ENCODE peak calls at places on chromosomes 12 and 14, in four cellular contexts. E is A549, U is kidney epithelial cell, C is fibroblast of villous mesenchyme. S is an unnamed sample.

GRCh38 chr12:9049520-9050133 is 60.3 kb downstream of the KLRG1 start:
- DNase-seq in E (peak; percentile 34), U (no peak), C (peak; percentile 61), S (peak; percentile 71)

GRCh38 chr14:60805881-60806569 is 71.5 kb downstream of the MNAT1 start:
- DNase-seq in E (no peak), U (peak; percentile 7), C (peak; percentile 12), S (peak; percentile 37)

GRCh38 chr14:69571879-69572633 is 2.6 kb downstream of the CCDC177 start:
- DNase-seq in U (no peak), E (no peak), C (no peak), S (peak; percentile 33)

GRCh38 chr12:112846619-112847018 is 55.1 kb downstream of the RPH3A start:
- DNase-seq in U (no peak), E (no peak), C (no peak), S (no peak)

GRCh38 chr12:132398386-132398991 is 69.1 kb upstream of the GALNT9 start:
- DNase-seq in E (no peak), U (no peak), C (no peak), S (no peak)

GRCh38 chr12:26694402-26694801 is 138.6 kb downstream of the ITPR2 start:
- DNase-seq in E (no peak), C (no peak), U (no peak), S (no peak)

GRCh38 chr12:10098762-10099161 is at the start of gene CLEC1A:
- DNase-seq in U (no peak), E (no peak), C (no peak), S (no peak)

GRCh38 chr14:33943081-33943480 is 7.8 kb downstream of the EGLN3 start:
- DNase-seq in U (no peak), C (no peak), E (no peak), S (no peak)

GRCh38 chr12:851913-852312 is 97.6 kb downstream of the RAD52 start:
- DNase-seq in C (peak; percentile 83), U (no peak), E (peak; percentile 10), S (peak; percentile 85)

GRCh38 chr12:28750946-28751714 is 397.9 kb upstream of the FAR2 start:
- DNase-seq in U (no peak), E (no peak), C (peak; percentile 32), S (peak; percentile 5)

GRCh38 chr12:8817856-8818255 is 4.6 kb upstream of the A2ML1 start:
- DNase-seq in E (no peak), U (no peak), C (no peak), S (no peak)

GRCh38 chr14:23154876-23155587 is 28.4 kb downstream of the SLC7A8 start:
- DNase-seq in E (no peak), U (no peak), C (peak; percentile 91), S (peak; percentile 98)

GRCh38 chr12:130384234-130384633 is 46.5 kb downstream of the PIWIL1 start:
- DNase-seq in U (no peak), C (no peak), E (no peak), S (no peak)

GRCh38 chr14:50887476-50887875 is 15.6 kb downstream of the ABHD12B start:
- DNase-seq in U (no peak), C (no peak), E (no peak), S (no peak)

GRCh38 chr14:26004342-26004741 is 593.5 kb downstream of the NOVA1 start:
- DNase-seq in U (no peak), C (no peak), E (no peak), S (no peak)

GRCh38 chr12:73841963-73842362 is 695.7 kb upstream of the ATXN7L3B start:
- DNase-seq in C (no peak), U (no peak), E (no peak), S (no peak)

GRCh38 chr12:15540469-15540872 is 218.2 kb downstream of the PTPRO start:
- DNase-seq in U (no peak), E (no peak), C (peak; percentile 76), S (peak; percentile 51)

GRCh38 chr12:131460516-131460915 is 250.4 kb upstream of the SFSWAP start:
- DNase-seq in U (no peak), E (no peak), C (no peak), S (no peak)

GRCh38 chr14:99273025-99273723 is 1.2 kb upstream of the BCL11B start:
- DNase-seq in C (no peak), U (no peak), E (peak; percentile 54), S (no peak)

GRCh38 chr12:6935551-6936377 is 7.9 kb upstream of the RNU7-1 start:
- DNase-seq in U (no peak), E (no peak), C (no peak), S (no peak)

GRCh38 chr12:123897221-123897620 is 75.4 kb downstream of the CCDC92 start:
- DNase-seq in U (peak; percentile 49), E (no peak), C (peak; percentile 68), S (peak; percentile 36)

GRCh38 chr12:50079771-50080170 is 5.4 kb upstream of the SMARCD1 start:
- DNase-seq in U (no peak), C (no peak), E (no peak), S (no peak)

GRCh38 chr14:104938960-104939359 is 14.3 kb downstream of the PLD4 start:
- DNase-seq in U (no peak), C (no peak), E (no peak), S (no peak)

DNA sequence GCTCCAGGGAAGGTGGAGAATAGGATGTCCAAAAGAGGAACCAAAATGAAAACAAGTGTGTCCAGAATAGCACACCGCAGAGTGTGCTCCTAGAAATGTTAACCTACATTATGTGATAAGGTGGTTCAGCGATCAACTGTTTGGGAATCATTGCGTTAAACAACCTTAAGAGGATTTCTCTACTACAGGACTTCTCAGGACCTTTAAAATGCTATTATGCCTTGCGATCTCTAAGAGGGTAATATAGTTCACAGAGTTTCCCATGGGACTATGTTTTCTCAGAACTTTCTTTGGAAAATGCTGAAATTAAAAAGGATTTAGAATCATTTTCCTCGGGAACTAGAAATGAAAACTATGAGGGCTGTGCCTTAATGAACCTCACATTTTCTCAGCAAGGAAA is 1.8 kb downstream of the GLT8D2 start:
- DNase-seq in U (no peak), C (no peak), E (no peak), S (no peak)
- H3K4me3 ChIP-seq in U (no peak overlapping the region), C (no peak overlapping the region), E (no peak overlapping the region), S (no peak overlapping the region)

GRCh38 chr12:53292441-53292840 is 2.9 kb upstream of the PFDN5 start:
- DNase-seq in C (no peak), U (no peak), E (no peak), S (no peak)

GRCh38 chr12:53295891-53296219 is 513 bp downstream of the PFDN5 start:
- DNase-seq in E (no peak), C (no peak), U (no peak), S (no peak)

GRCh38 chr12:53298154-53298553 is 1.3 kb upstream of the MYG1 start:
- DNase-seq in E (no peak), U (no peak), C (peak; percentile 91), S (peak; percentile 92)

GRCh38 chr12:53299101-53299453 is 418 bp upstream of the MYG1 start:
- DNase-seq in U (no peak), C (peak; percentile 88), E (peak; percentile 58), S (peak; percentile 91)

GRCh38 chr12:53295070-53295890 is at the start of gene PFDN5:
- DNase-seq in C (peak; percentile 91), E (peak; percentile 88), U (peak; percentile 77), S (peak; percentile 95)
- TF ChIP-seq CTCF in C (no peak), E (no peak), U (no peak), S (peak; percentile 39)

DNA sequence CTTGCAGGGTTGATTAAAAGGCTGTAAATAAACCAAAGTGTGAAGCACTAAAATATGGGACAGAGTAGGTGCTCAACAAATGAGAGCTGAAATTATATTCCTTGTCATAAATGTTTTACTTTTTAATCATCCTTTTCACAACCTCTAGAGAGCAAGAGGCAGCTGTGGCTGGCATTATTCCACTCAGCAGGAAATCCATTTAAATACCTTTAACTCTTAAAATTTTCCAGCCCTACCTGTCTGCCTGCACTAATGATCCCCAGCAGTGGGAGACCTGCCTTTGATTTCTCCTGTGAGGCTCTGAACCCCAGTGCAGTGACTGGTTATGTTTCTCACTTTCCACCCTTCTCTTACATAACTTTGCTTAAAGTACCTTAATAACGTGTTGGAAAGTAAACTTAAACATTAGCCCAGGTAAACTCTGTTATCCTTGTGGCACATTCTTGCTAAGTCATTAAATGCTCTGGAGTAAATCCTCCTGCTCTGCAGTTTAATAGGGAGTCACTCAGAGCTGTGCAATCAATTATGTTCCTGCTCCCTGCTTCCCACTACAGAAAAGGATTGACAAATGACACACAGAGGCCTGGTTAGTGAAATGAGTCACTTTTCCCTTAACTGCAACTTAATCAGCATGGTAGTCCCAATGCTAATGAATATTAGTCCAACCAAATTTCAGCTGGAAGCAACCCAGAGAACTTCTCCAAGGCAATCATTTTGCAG is 755.6 kb upstream of the USP15 start:
- DNase-seq in E (no peak), C (no peak), U (no peak), S (no peak)
- H3K4me3 ChIP-seq in E (no peak overlapping the region), C (no peak overlapping the region), U (no peak overlapping the region), S (no peak overlapping the region)

GRCh38 chr14:76050797-76051392 is 65.3 kb downstream of the IFT43 start:
- DNase-seq in U (peak; percentile 4), C (peak; percentile 62), E (peak; percentile 55), S (peak; percentile 77)
- TF ChIP-seq CTCF in U (peak; percentile 64), C (peak; percentile 79), E (peak; percentile 89), S (peak; percentile 69)

DNA sequence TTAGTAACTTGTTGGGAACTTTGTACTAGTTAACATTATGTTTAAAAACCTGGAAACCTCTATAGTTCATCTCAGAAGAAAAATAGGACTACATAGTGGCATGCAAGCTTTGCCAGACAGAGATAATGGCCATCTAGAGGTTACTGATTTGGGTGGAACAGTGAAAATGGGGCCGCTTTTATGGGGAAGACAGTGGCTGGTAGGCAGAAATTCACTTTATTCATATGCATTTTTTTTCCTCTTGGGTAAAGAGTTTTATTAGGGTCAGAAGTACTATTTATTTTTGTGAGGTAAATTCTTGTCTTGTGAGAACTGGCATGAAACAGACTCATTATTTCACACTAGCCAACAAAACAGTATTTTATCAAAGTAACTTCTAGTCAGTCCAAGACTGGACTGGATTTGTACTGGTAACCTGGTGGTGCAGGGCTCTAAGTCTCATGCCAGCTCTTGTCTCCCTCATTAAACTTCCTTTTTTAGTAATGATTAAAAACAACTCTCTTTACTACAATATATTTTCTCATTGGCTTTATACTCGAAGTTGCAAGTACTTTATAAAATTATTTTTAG is 345.8 kb downstream of the RAD51B start:
- DNase-seq in U (no peak), C (no peak), E (no peak), S (no peak)
- H3K4me3 ChIP-seq in U (no peak overlapping the region), C (no peak overlapping the region), E (no peak overlapping the region), S (no peak overlapping the region)

GRCh38 chr12:2271961-2272360 is 219.2 kb downstream of the CACNA1C start:
- DNase-seq in U (no peak), E (no peak), C (no peak), S (no peak)

GRCh38 chr12:2270846-2271245 is 218.1 kb downstream of the CACNA1C start:
- DNase-seq in U (no peak), E (no peak), C (no peak), S (no peak)

GRCh38 chr12:2273751-2274150 is 221.0 kb downstream of the CACNA1C start:
- DNase-seq in C (no peak), E (no peak), U (no peak), S (no peak)

GRCh38 chr12:2274733-2275132 is 221.9 kb downstream of the CACNA1C start:
- DNase-seq in E (no peak), C (no peak), U (no peak), S (no peak)

GRCh38 chr12:2273288-2273687 is 220.5 kb downstream of the CACNA1C start:
- DNase-seq in C (peak; percentile 40), E (no peak), U (no peak), S (peak; percentile 71)
- TF ChIP-seq CTCF in C (peak; percentile 41), E (no peak), U (no peak), S (peak; percentile 41)

S was measured in cardiac fibroblast.